ENCODE peak calls at places on chromosomes 2 and 18, in four cellular contexts. One of them, this sample, is unnamed.

GRCh38 chr18:79788096-79789085 is 9.3 kb upstream of the KCNG2 start:
- DNase-seq in PC-3: no peak
- DNase-seq in pancreas: no peak
- DNase-seq in BJ: no peak
- DNase-seq in this sample: no peak

GRCh38 chr18:63683152-63683551 is 19.6 kb upstream of the SERPINB11 start:
- DNase-seq in BJ: peak; percentile 92
- DNase-seq in PC-3: peak; percentile 97
- DNase-seq in pancreas: no peak
- DNase-seq in this sample: peak; percentile 24

GRCh38 chr2:69926849-69927515 is 12.1 kb downstream of the MXD1 start:
- DNase-seq in pancreas: no peak
- DNase-seq in PC-3: no peak
- DNase-seq in BJ: no peak
- DNase-seq in this sample: no peak

GRCh38 chr2:237358721-237359595 is 55.0 kb downstream of the COL6A3 start:
- DNase-seq in PC-3: no peak
- DNase-seq in BJ: no peak
- DNase-seq in pancreas: no peak
- DNase-seq in this sample: no peak

GRCh38 chr18:69401475-69402218 is 959 bp downstream of the DOK6 start:
- DNase-seq in pancreas: no peak
- DNase-seq in PC-3: no peak
- DNase-seq in BJ: no peak
- DNase-seq in this sample: no peak

GRCh38 chr18:57581301-57581934 is 5.1 kb downstream of the FECH start:
- DNase-seq in BJ: no peak
- DNase-seq in PC-3: no peak
- DNase-seq in pancreas: no peak
- DNase-seq in this sample: no peak

GRCh38 chr18:45938488-45938935 is 28.6 kb downstream of the EPG5 start:
- DNase-seq in BJ: no peak
- DNase-seq in pancreas: no peak
- DNase-seq in PC-3: no peak
- DNase-seq in this sample: no peak

GRCh38 chr2:226215902-226216503 is 583.6 kb downstream of the IRS1 start:
- DNase-seq in pancreas: peak; percentile 52
- DNase-seq in BJ: no peak
- DNase-seq in PC-3: peak; percentile 69
- DNase-seq in this sample: peak; percentile 19

GRCh38 chr2:112700004-112700667 is 20.7 kb upstream of the NT5DC4 start:
- DNase-seq in pancreas: no peak
- DNase-seq in BJ: no peak
- DNase-seq in PC-3: no peak
- DNase-seq in this sample: no peak

GRCh38 chr18:60895181-60895580 is 438.0 kb upstream of the CDH20 start:
- DNase-seq in PC-3: peak; percentile 75
- DNase-seq in pancreas: no peak
- DNase-seq in BJ: no peak
- DNase-seq in this sample: no peak

GRCh38 chr18:78978336-78979057 is 1.1 kb upstream of the SALL3 start:
- DNase-seq in PC-3: no peak
- DNase-seq in pancreas: no peak
- DNase-seq in BJ: no peak
- DNase-seq in this sample: no peak

GRCh38 chr2:60652822-60653315 is 99.4 kb upstream of the BCL11A start:
- DNase-seq in PC-3: no peak
- DNase-seq in BJ: no peak
- DNase-seq in pancreas: no peak
- DNase-seq in this sample: no peak

GRCh38 chr2:205778326-205778725 is 96.0 kb downstream of the NRP2 start:
- DNase-seq in pancreas: no peak
- DNase-seq in PC-3: no peak
- DNase-seq in BJ: no peak
- DNase-seq in this sample: no peak

GRCh38 chr2:239897596-239898235 is 127.4 kb downstream of the NDUFA10 start:
- DNase-seq in PC-3: no peak
- DNase-seq in pancreas: no peak
- DNase-seq in BJ: no peak
- DNase-seq in this sample: no peak

GRCh38 chr2:30232027-30232800 is 880 bp downstream of the LBH start:
- DNase-seq in PC-3: no peak
- DNase-seq in BJ: no peak
- DNase-seq in pancreas: peak; percentile 52
- DNase-seq in this sample: no peak

GRCh38 chr18:76522104-76522503 is 27.1 kb upstream of the ZNF516 start:
- DNase-seq in BJ: no peak
- DNase-seq in pancreas: no peak
- DNase-seq in PC-3: no peak
- DNase-seq in this sample: no peak

GRCh38 chr2:174120346-174120745 is 128.0 kb downstream of the OLA1 start:
- DNase-seq in pancreas: no peak
- DNase-seq in PC-3: peak; percentile 90
- DNase-seq in BJ: no peak
- DNase-seq in this sample: no peak

GRCh38 chr2:226477221-226478120 is 322.1 kb downstream of the IRS1 start:
- DNase-seq in BJ: no peak
- DNase-seq in PC-3: no peak
- DNase-seq in pancreas: no peak
- DNase-seq in this sample: no peak

GRCh38 chr2:55519908-55520885 is 679 bp downstream of the CFAP36 start:
- DNase-seq in pancreas: no peak
- DNase-seq in BJ: no peak
- DNase-seq in PC-3: peak; percentile 30
- DNase-seq in this sample: no peak

GRCh38 chr18:6601241-6601640 is 128.3 kb upstream of the ARHGAP28 start:
- DNase-seq in pancreas: no peak
- DNase-seq in PC-3: peak; percentile 39
- DNase-seq in BJ: no peak
- DNase-seq in this sample: no peak

GRCh38 chr2:138059967-138060635 is 95.8 kb downstream of the HNMT start:
- DNase-seq in pancreas: peak; percentile 62
- DNase-seq in PC-3: peak; percentile 93
- DNase-seq in BJ: peak; percentile 38
- DNase-seq in this sample: peak; percentile 46

GRCh38 chr2:109066917-109067828 is 61.8 kb upstream of the SH3RF3 start:
- DNase-seq in pancreas: no peak
- DNase-seq in PC-3: no peak
- DNase-seq in BJ: no peak
- DNase-seq in this sample: no peak

GRCh38 chr18:37483984-37484892 is 81.4 kb downstream of the CELF4 start:
- DNase-seq in BJ: no peak
- DNase-seq in PC-3: no peak
- DNase-seq in pancreas: no peak
- DNase-seq in this sample: no peak

GRCh38 chr2:100755441-100755840 is 64.5 kb upstream of the NPAS2 start:
- DNase-seq in BJ: no peak
- DNase-seq in PC-3: peak; percentile 86
- DNase-seq in pancreas: no peak
- DNase-seq in this sample: no peak

GRCh38 chr2:128284841-128285240 is 33.8 kb downstream of the HS6ST1 start:
- DNase-seq in pancreas: peak; percentile 11
- DNase-seq in PC-3: no peak
- DNase-seq in BJ: no peak
- DNase-seq in this sample: no peak

GRCh38 chr2:191593622-191594416 is 84.1 kb upstream of the NABP1 start:
- DNase-seq in BJ: no peak
- DNase-seq in pancreas: no peak
- DNase-seq in PC-3: peak; percentile 98
- DNase-seq in this sample: no peak

GRCh38 chr18:22194151-22194598 is 24.8 kb downstream of the GATA6 start:
- DNase-seq in pancreas: no peak
- DNase-seq in PC-3: no peak
- DNase-seq in BJ: no peak
- DNase-seq in this sample: no peak

GRCh38 chr18:48781041-48781989 is 169.4 kb downstream of the SMAD7 start:
- DNase-seq in BJ: no peak
- DNase-seq in pancreas: peak; percentile 67
- DNase-seq in PC-3: no peak
- DNase-seq in this sample: no peak

GRCh38 chr2:161481619-161482018 is 65.5 kb downstream of the TBR1 start:
- DNase-seq in BJ: no peak
- DNase-seq in pancreas: no peak
- DNase-seq in PC-3: no peak
- DNase-seq in this sample: no peak

GRCh38 chr18:35371412-35372195 is 5.5 kb downstream of the ZNF396 start:
- DNase-seq in BJ: no peak
- DNase-seq in pancreas: no peak
- DNase-seq in PC-3: no peak
- DNase-seq in this sample: no peak

GRCh38 chr18:30999186-30999585 is 43.4 kb downstream of the DSC3 start:
- DNase-seq in BJ: no peak
- DNase-seq in pancreas: no peak
- DNase-seq in PC-3: peak; percentile 36
- DNase-seq in this sample: no peak

GRCh38 chr18:12253517-12254136 is 534 bp upstream of the CIDEA start:
- DNase-seq in PC-3: no peak
- DNase-seq in pancreas: peak; percentile 56
- DNase-seq in BJ: no peak
- DNase-seq in this sample: no peak

GRCh38 chr2:101223814-101224231 is 28.9 kb upstream of the CNOT11 start:
- DNase-seq in BJ: no peak
- DNase-seq in pancreas: no peak
- DNase-seq in PC-3: no peak
- DNase-seq in this sample: peak; percentile 63

GRCh38 chr2:106095478-106096392 is 98.4 kb downstream of the UXS1 start:
- DNase-seq in pancreas: no peak
- DNase-seq in PC-3: no peak
- DNase-seq in BJ: no peak
- DNase-seq in this sample: no peak

GRCh38 chr18:9392726-9393125 is 58.2 kb downstream of the TWSG1 start:
- DNase-seq in pancreas: no peak
- DNase-seq in PC-3: no peak
- DNase-seq in BJ: no peak
- DNase-seq in this sample: no peak

GRCh38 chr2:230416061-230416721 is at the start of gene SP100:
- DNase-seq in BJ: peak; percentile 44
- DNase-seq in PC-3: peak; percentile 74
- DNase-seq in pancreas: peak; percentile 68
- DNase-seq in this sample: no peak

GRCh38 chr18:41767960-41768359 is 187.1 kb upstream of the PIK3C3 start:
- DNase-seq in BJ: no peak
- DNase-seq in PC-3: peak; percentile 25
- DNase-seq in pancreas: no peak
- DNase-seq in this sample: no peak

GRCh38 chr18:69725855-69726508 is 221.7 kb downstream of the CD226 start:
- DNase-seq in pancreas: no peak
- DNase-seq in PC-3: no peak
- DNase-seq in BJ: no peak
- DNase-seq in this sample: no peak

GRCh38 chr2:97662386-97662894 is 1.4 kb downstream of the ACTR1B start:
- DNase-seq in PC-3: no peak
- DNase-seq in BJ: no peak
- DNase-seq in pancreas: no peak
- DNase-seq in this sample: no peak
- TF ChIP-seq CTCF in PC-3: no peak
- TF ChIP-seq CTCF in BJ: no peak
- TF ChIP-seq CTCF in pancreas: no peak
- TF ChIP-seq CTCF in this sample: no peak

GRCh38 chr2:102250278-102250821 is 61.0 kb upstream of the IL1RL1 start:
- DNase-seq in PC-3: no peak
- DNase-seq in pancreas: no peak
- DNase-seq in BJ: no peak
- DNase-seq in this sample: no peak

GRCh38 chr2:102251042-102251848 is 60.1 kb upstream of the IL1RL1 start:
- DNase-seq in pancreas: peak; percentile 53
- DNase-seq in BJ: no peak
- DNase-seq in PC-3: no peak
- DNase-seq in this sample: no peak

GRCh38 chr2:102253753-102254150 is 57.6 kb upstream of the IL1RL1 start:
- DNase-seq in PC-3: peak; percentile 55
- DNase-seq in pancreas: no peak
- DNase-seq in BJ: no peak
- DNase-seq in this sample: no peak

GRCh38 chr2:102251849-102252203 is 59.5 kb upstream of the IL1RL1 start:
- DNase-seq in BJ: no peak
- DNase-seq in pancreas: no peak
- DNase-seq in PC-3: no peak
- DNase-seq in this sample: no peak

GRCh38 chr2:102253140-102253752 is 58.1 kb upstream of the IL1RL1 start:
- DNase-seq in pancreas: no peak
- DNase-seq in BJ: no peak
- DNase-seq in PC-3: no peak
- DNase-seq in this sample: no peak
- H3K4me3 ChIP-seq in pancreas: no peak overlapping the region
- H3K4me3 ChIP-seq in BJ: no peak overlapping the region
- H3K4me3 ChIP-seq in PC-3: no peak overlapping the region
- H3K4me3 ChIP-seq in this sample: no peak overlapping the region

DNA sequence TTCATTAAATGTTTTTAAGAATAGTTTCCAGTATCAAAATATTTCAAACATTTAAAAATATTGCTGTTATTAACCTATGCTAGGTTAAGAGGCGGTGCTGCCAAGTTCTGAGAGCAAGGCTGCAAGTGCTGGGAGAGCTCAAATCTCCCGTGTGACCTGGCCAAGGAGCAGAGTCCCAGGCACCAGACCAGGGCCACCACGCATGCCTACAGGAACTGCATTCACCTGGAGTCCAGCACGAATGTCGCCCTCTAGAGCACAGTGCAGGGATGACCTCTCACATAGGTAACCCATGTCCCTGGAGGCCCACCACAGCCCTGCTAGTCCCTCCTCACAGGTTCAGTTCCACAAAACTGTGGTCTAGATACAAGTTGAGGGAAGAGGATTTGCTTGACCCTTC is 120.4 kb upstream of the POU3F3 start:
- DNase-seq in pancreas: no peak
- DNase-seq in PC-3: peak; percentile 16
- DNase-seq in BJ: no peak
- DNase-seq in this sample: no peak
- TF ChIP-seq CTCF in pancreas: no peak
- TF ChIP-seq CTCF in PC-3: peak; percentile 47
- TF ChIP-seq CTCF in BJ: no peak
- TF ChIP-seq CTCF in this sample: peak; percentile 14

GRCh38 chr2:37142546-37142945 is 14.2 kb downstream of the EIF2AK2 start:
- DNase-seq in PC-3: no peak
- DNase-seq in BJ: no peak
- DNase-seq in pancreas: no peak
- DNase-seq in this sample: no peak
- H3K4me3 ChIP-seq in PC-3: no peak overlapping the region
- H3K4me3 ChIP-seq in BJ: no peak overlapping the region
- H3K4me3 ChIP-seq in pancreas: no peak overlapping the region
- H3K4me3 ChIP-seq in this sample: no peak overlapping the region